ENCODE peak calls at places on chromosomes 6 and 20, in six cellular contexts. One of them, this sample, is unnamed. For H3K4me1, the result is how much of the 10 kb centered on the place peaks cover.

GRCh38 chr6:86937219-86938079 is at the start of gene HTR1E:
- DNase-seq in aorta: no peak
- DNase-seq in adrenal gland: peak
- DNase-seq in psoas muscle: peak
- DNase-seq in heart right ventricle: no peak
- DNase-seq in lower lobe of right lung: no peak
- DNase-seq in this sample: peak

GRCh38 chr6:157379656-157380457 is 1.1 kb upstream of the ZDHHC14 start:
- DNase-seq in psoas muscle: peak
- DNase-seq in heart right ventricle: peak
- DNase-seq in lower lobe of right lung: peak
- DNase-seq in adrenal gland: peak
- DNase-seq in aorta: peak
- DNase-seq in this sample: peak

GRCh38 chr20:51386586-51386985 is 155.9 kb downstream of the NFATC2 start:
- DNase-seq in aorta: no peak
- DNase-seq in psoas muscle: no peak
- DNase-seq in lower lobe of right lung: no peak
- DNase-seq in adrenal gland: no peak
- DNase-seq in heart right ventricle: no peak
- DNase-seq in this sample: peak

GRCh38 chr6:143896096-143896880 is 32.0 kb downstream of the ZC2HC1B start:
- DNase-seq in lower lobe of right lung: peak
- DNase-seq in aorta: no peak
- DNase-seq in heart right ventricle: no peak
- DNase-seq in psoas muscle: no peak
- DNase-seq in adrenal gland: no peak
- DNase-seq in this sample: no peak

GRCh38 chr6:122118945-122119506 is 280.4 kb upstream of the HSF2 start:
- DNase-seq in heart right ventricle: no peak
- DNase-seq in lower lobe of right lung: no peak
- DNase-seq in aorta: no peak
- DNase-seq in adrenal gland: no peak
- DNase-seq in psoas muscle: no peak
- DNase-seq in this sample: no peak

GRCh38 chr6:71478834-71479541 is 190.4 kb downstream of the OGFRL1 start:
- DNase-seq in psoas muscle: no peak
- DNase-seq in aorta: no peak
- DNase-seq in adrenal gland: no peak
- DNase-seq in lower lobe of right lung: no peak
- DNase-seq in heart right ventricle: no peak
- DNase-seq in this sample: no peak

GRCh38 chr20:45235995-45236394 is 14.8 kb downstream of the SEMG2 start:
- DNase-seq in psoas muscle: no peak
- DNase-seq in lower lobe of right lung: peak
- DNase-seq in adrenal gland: no peak
- DNase-seq in aorta: no peak
- DNase-seq in heart right ventricle: no peak
- DNase-seq in this sample: peak

GRCh38 chr6:36056178-36056577 is 28.6 kb downstream of the MAPK14 start:
- DNase-seq in lower lobe of right lung: no peak
- DNase-seq in heart right ventricle: no peak
- DNase-seq in aorta: no peak
- DNase-seq in psoas muscle: no peak
- DNase-seq in adrenal gland: no peak
- DNase-seq in this sample: no peak

GRCh38 chr20:10369723-10370090 is 64.3 kb downstream of the MKKS start:
- DNase-seq in aorta: peak
- DNase-seq in psoas muscle: no peak
- DNase-seq in adrenal gland: no peak
- DNase-seq in lower lobe of right lung: no peak
- DNase-seq in heart right ventricle: no peak
- DNase-seq in this sample: no peak

GRCh38 chr6:71621918-71622519 is 264.3 kb upstream of the RIMS1 start:
- DNase-seq in psoas muscle: no peak
- DNase-seq in lower lobe of right lung: no peak
- DNase-seq in adrenal gland: no peak
- DNase-seq in aorta: no peak
- DNase-seq in heart right ventricle: no peak
- DNase-seq in this sample: no peak

GRCh38 chr6:158036261-158036660 is 54.6 kb downstream of the SYNJ2 start:
- DNase-seq in psoas muscle: no peak
- DNase-seq in adrenal gland: no peak
- DNase-seq in lower lobe of right lung: no peak
- DNase-seq in heart right ventricle: no peak
- DNase-seq in aorta: no peak
- DNase-seq in this sample: no peak

GRCh38 chr6:72974276-72974675 is 251.0 kb downstream of the KHDC1L start:
- DNase-seq in heart right ventricle: no peak
- DNase-seq in adrenal gland: no peak
- DNase-seq in aorta: no peak
- DNase-seq in lower lobe of right lung: no peak
- DNase-seq in psoas muscle: no peak
- DNase-seq in this sample: no peak

GRCh38 chr20:1811621-1812498 is 83.3 kb upstream of the SIRPA start:
- DNase-seq in psoas muscle: no peak
- DNase-seq in adrenal gland: no peak
- DNase-seq in aorta: no peak
- DNase-seq in lower lobe of right lung: no peak
- DNase-seq in heart right ventricle: no peak
- DNase-seq in this sample: no peak

GRCh38 chr20:40797425-40797824 is 108.4 kb upstream of the MAFB start:
- DNase-seq in adrenal gland: peak
- DNase-seq in lower lobe of right lung: no peak
- DNase-seq in heart right ventricle: no peak
- DNase-seq in psoas muscle: no peak
- DNase-seq in aorta: no peak
- DNase-seq in this sample: no peak

GRCh38 chr6:85494551-85495337 is 44.9 kb downstream of the NT5E start:
- DNase-seq in psoas muscle: no peak
- DNase-seq in adrenal gland: no peak
- DNase-seq in lower lobe of right lung: no peak
- DNase-seq in heart right ventricle: no peak
- DNase-seq in aorta: no peak
- DNase-seq in this sample: no peak

GRCh38 chr6:133705071-133705470 is 183.8 kb upstream of the TCF21 start:
- DNase-seq in psoas muscle: no peak
- DNase-seq in adrenal gland: no peak
- DNase-seq in lower lobe of right lung: no peak
- DNase-seq in heart right ventricle: no peak
- DNase-seq in aorta: no peak
- DNase-seq in this sample: no peak

GRCh38 chr6:34657307-34657978 is 39.1 kb downstream of the ILRUN start:
- DNase-seq in heart right ventricle: no peak
- DNase-seq in psoas muscle: no peak
- DNase-seq in aorta: no peak
- DNase-seq in lower lobe of right lung: no peak
- DNase-seq in adrenal gland: peak
- DNase-seq in this sample: no peak

GRCh38 chr6:111938710-111939109 is 65.5 kb upstream of the FYN start:
- DNase-seq in lower lobe of right lung: no peak
- DNase-seq in adrenal gland: no peak
- DNase-seq in aorta: no peak
- DNase-seq in heart right ventricle: no peak
- DNase-seq in psoas muscle: no peak
- DNase-seq in this sample: no peak

DNA sequence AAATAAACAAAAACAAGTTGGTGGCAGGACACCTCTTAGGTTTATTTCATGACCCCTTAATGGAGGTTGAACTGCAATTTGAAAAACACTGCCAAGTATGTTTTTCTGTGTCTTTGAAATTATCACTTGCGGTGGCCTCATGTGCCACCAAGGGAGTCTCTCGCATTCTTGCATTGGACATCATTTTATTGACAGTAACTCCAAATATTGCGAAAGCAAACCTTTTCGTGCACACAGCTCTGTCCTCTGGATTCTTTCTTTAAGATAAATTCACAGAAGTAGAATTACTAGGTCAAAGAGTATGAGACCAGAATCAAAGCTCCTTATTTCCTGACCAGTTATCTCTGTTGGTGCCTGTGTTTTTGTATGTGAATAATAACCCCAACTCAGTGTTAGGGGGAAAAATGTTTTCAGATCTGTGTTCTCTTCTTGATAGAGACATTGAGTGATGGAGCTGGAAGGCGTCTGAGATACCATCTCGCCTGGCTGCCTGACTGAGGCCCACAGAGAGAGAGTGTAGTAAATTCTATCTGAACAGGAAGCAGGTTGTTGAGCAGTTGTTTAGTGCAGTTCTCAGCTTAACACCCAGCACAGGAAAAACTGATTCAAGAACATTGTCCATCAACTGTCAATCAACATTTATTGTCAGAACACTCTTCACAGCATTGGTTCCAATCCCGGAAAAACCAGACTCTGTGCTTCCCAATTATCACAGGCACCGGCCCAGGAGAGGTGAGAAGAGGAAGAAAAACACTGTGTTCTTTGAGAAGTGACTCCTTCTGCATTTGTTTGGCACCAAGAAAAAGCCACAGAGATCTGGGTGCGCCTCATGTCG is 2.2 kb upstream of the CCDC167 start:
- DNase-seq in psoas muscle: no peak
- DNase-seq in adrenal gland: no peak
- DNase-seq in lower lobe of right lung: no peak
- DNase-seq in aorta: no peak
- DNase-seq in heart right ventricle: no peak
- DNase-seq in this sample: no peak
- H3K4me1 ChIP-seq in psoas muscle: under half
- H3K4me1 ChIP-seq in adrenal gland: under half
- H3K4me1 ChIP-seq in lower lobe of right lung: under half
- H3K4me1 ChIP-seq in aorta: under half
- H3K4me1 ChIP-seq in heart right ventricle: under half
- H3K4me1 ChIP-seq in this sample: under half

GRCh38 chr6:32174416-32174815 is 1.5 kb downstream of the AGPAT1 start:
- DNase-seq in heart right ventricle: no peak
- DNase-seq in lower lobe of right lung: no peak
- DNase-seq in aorta: peak
- DNase-seq in psoas muscle: no peak
- DNase-seq in adrenal gland: no peak
- DNase-seq in this sample: no peak
- H3K4me3 ChIP-seq in heart right ventricle: no peak
- H3K4me3 ChIP-seq in lower lobe of right lung: no peak
- H3K4me3 ChIP-seq in aorta: no peak
- H3K4me3 ChIP-seq in psoas muscle: peak
- H3K4me3 ChIP-seq in adrenal gland: no peak
- H3K4me3 ChIP-seq in this sample: peak

DNA sequence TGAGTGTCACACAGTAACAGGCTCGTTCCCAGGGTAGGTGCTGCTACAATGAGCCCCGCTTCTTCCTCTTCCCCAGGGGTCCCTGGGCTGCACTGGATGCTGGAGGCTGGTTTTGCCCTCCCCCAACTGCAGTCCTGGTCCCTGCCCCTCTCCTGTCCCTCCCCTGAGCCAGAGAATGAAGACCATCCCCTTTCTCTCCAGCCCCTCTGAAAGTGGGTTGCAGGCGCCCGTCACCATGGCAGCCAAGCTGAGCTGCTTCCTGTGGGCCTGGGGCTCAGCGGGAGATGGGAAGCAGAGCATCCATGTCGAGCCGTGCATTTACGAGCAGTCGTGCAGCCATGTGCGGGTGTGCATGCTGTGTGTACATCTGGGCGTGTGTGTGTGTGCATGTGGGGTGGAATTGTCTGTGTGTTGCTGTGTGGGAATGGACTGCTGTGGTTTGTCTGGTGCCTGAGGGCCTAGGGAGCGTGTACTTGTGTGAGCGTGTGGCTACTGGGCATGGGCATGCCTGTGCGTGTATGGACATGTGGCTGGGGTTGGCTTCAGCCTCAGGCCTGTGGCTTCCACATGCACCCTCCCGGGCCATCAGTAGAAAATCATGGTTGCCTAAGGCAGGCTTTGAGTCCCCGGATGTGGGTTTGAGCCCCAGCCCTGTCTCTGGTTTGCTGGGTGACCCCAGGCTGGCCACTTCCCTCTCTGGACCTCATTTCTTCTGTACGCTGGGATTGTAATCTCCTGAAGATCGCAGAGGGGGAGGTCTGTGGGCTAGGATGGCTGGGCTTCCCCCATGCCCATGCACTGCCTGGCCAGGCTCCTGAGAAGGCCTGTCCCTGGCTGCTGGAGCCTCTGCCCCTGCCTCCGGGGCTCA is 48.8 kb downstream of the SRC start:
- DNase-seq in adrenal gland: no peak
- DNase-seq in lower lobe of right lung: peak
- DNase-seq in aorta: peak
- DNase-seq in heart right ventricle: no peak
- DNase-seq in psoas muscle: peak
- DNase-seq in this sample: peak
- H3K27ac ChIP-seq in adrenal gland: no peak
- H3K27ac ChIP-seq in lower lobe of right lung: no peak
- H3K27ac ChIP-seq in aorta: no peak
- H3K27ac ChIP-seq in heart right ventricle: no peak
- H3K27ac ChIP-seq in psoas muscle: no peak
- H3K27ac ChIP-seq in this sample: no peak

GRCh38 chr6:108606130-108606797 is 45.5 kb downstream of the FOXO3 start:
- DNase-seq in adrenal gland: no peak
- DNase-seq in heart right ventricle: no peak
- DNase-seq in lower lobe of right lung: no peak
- DNase-seq in aorta: no peak
- DNase-seq in psoas muscle: no peak
- DNase-seq in this sample: no peak
- H3K4me1 ChIP-seq in adrenal gland: half or more
- H3K4me1 ChIP-seq in heart right ventricle: half or more
- H3K4me1 ChIP-seq in lower lobe of right lung: half or more
- H3K4me1 ChIP-seq in aorta: under half
- H3K4me1 ChIP-seq in psoas muscle: half or more
- H3K4me1 ChIP-seq in this sample: under half

GRCh38 chr6:140155727-140156126 is 781.3 kb upstream of the CITED2 start:
- DNase-seq in psoas muscle: no peak
- DNase-seq in heart right ventricle: no peak
- DNase-seq in aorta: no peak
- DNase-seq in adrenal gland: no peak
- DNase-seq in lower lobe of right lung: no peak
- DNase-seq in this sample: no peak
- H3K4me3 ChIP-seq in psoas muscle: no peak
- H3K4me3 ChIP-seq in heart right ventricle: no peak
- H3K4me3 ChIP-seq in aorta: no peak
- H3K4me3 ChIP-seq in adrenal gland: no peak
- H3K4me3 ChIP-seq in lower lobe of right lung: no peak
- H3K4me3 ChIP-seq in this sample: no peak

GRCh38 chr6:6586167-6586566 is 2.4 kb upstream of the LY86 start:
- DNase-seq in heart right ventricle: no peak
- DNase-seq in psoas muscle: no peak
- DNase-seq in aorta: no peak
- DNase-seq in adrenal gland: no peak
- DNase-seq in lower lobe of right lung: no peak
- DNase-seq in this sample: no peak
- H3K27ac ChIP-seq in heart right ventricle: no peak
- H3K27ac ChIP-seq in psoas muscle: no peak
- H3K27ac ChIP-seq in aorta: no peak
- H3K27ac ChIP-seq in adrenal gland: no peak
- H3K27ac ChIP-seq in lower lobe of right lung: no peak
- H3K27ac ChIP-seq in this sample: no peak

This sample was measured in left lung.